ENCODE peak calls at places on chromosomes 7 and 10, in seven cellular contexts. N is GM12865; M is AG08395; S is transverse colon; P is NCI-H460; X is activated effector memory CD4-positive, alpha-beta T cell treated with Interleukin-2 at 50 U/mL for 16 hours; I is AML-193. A is an unnamed sample.

GRCh38 chr7:43535031-43535451 is 47.9 kb upstream of the STK17A start:
- DNase-seq in N (no peak), M (no peak), S (no peak), P (no peak), X (no peak), I (no peak), A (peak)

GRCh38 chr7:137642467-137642866 is 204.3 kb downstream of the DGKI start:
- DNase-seq in N (no peak), M (peak), S (no peak), P (no peak), X (no peak), I (peak), A (no peak)

GRCh38 chr10:124675824-124676223 is 68.4 kb downstream of the FAM53B start:
- DNase-seq in N (no peak), M (no peak), S (no peak), P (no peak), X (no peak), I (no peak), A (no peak)

GRCh38 chr10:116742367-116743265 is at the start of gene HSPA12A:
- DNase-seq in N (peak), M (peak), S (peak), P (peak), X (peak), I (no peak), A (peak)

GRCh38 chr10:43265799-43266721 is 805 bp downstream of the RASGEF1A start:
- DNase-seq in N (no peak), M (no peak), S (peak), P (peak), X (peak), I (no peak), A (peak)

GRCh38 chr7:42247301-42247700 is 10.3 kb upstream of the GLI3 start:
- DNase-seq in N (no peak), M (peak), S (no peak), P (no peak), X (no peak), I (no peak), A (peak)

GRCh38 chr7:142413280-142414000 is 155.6 kb upstream of the PRSS58 start:
- DNase-seq in N (no peak), M (no peak), S (no peak), P (no peak), X (no peak), I (no peak), A (no peak)

GRCh38 chr10:12681250-12681649 is 320.3 kb downstream of the CCDC3 start:
- DNase-seq in N (no peak), M (no peak), S (no peak), P (no peak), X (no peak), I (no peak), A (no peak)

GRCh38 chr7:158613481-158613880 is 25.9 kb upstream of the PTPRN2 start:
- DNase-seq in N (peak), M (no peak), S (no peak), P (no peak), X (no peak), I (no peak), A (peak)

GRCh38 chr7:41457832-41458437 is 245.0 kb downstream of the INHBA start:
- DNase-seq in N (no peak), M (no peak), S (no peak), P (no peak), X (no peak), I (no peak), A (no peak)

GRCh38 chr7:575425-576366 is 56.0 kb upstream of the PDGFA start:
- DNase-seq in N (no peak), M (no peak), S (no peak), P (no peak), X (no peak), I (no peak), A (no peak)

GRCh38 chr10:1050555-1050954 is 1.6 kb upstream of the IDI1 start:
- DNase-seq in N (peak), M (no peak), S (peak), P (no peak), X (peak), I (no peak), A (no peak)

GRCh38 chr7:902996-903395 is 26.6 kb downstream of the GET4 start:
- DNase-seq in N (no peak), M (no peak), S (no peak), P (no peak), X (no peak), I (no peak), A (no peak)

A was measured in astrocyte of the hippocampus.